ENCODE peak calls at places on chromosome 20, in six cellular contexts. Q is suprapubic skin, N is neuronal stem cell, T is body of pancreas, K is HCT116, Y is GM23338. Z is an unnamed sample. For H3K4me1 and H3K27me3, the result is how much of the 10 kb centered on the place peaks cover.

GRCh38 chr20:825710-826421 is 7.6 kb upstream of the FAM110A start:
- DNase-seq in Q (no peak), N (no peak), T (no peak), K (no peak), Y (no peak), Z (no peak)

GRCh38 chr20:8935878-8936277 is 133.0 kb upstream of the PLCB4 start:
- DNase-seq in Q (no peak), N (no peak), T (no peak), K (no peak), Y (no peak), Z (no peak)

GRCh38 chr20:59985864-59986263 is 27.6 kb downstream of the CDH26 start:
- DNase-seq in Q (no peak), N (no peak), T (no peak), K (no peak), Y (peak), Z (no peak)

GRCh38 chr20:555933-556332 is 12.3 kb upstream of the CSNK2A1 start:
- DNase-seq in Q (no peak), N (no peak), T (no peak), K (no peak), Y (no peak), Z (no peak)

GRCh38 chr20:16069416-16070010 is 503.7 kb downstream of the KIF16B start:
- DNase-seq in Q (no peak), N (no peak), T (no peak), K (no peak), Y (no peak), Z (no peak)

GRCh38 chr20:38680492-38681118 is 43.7 kb upstream of the SLC32A1 start:
- DNase-seq in Q (no peak), N (peak), T (no peak), K (no peak), Y (peak), Z (peak)

GRCh38 chr20:38217791-38218565 is 42.6 kb downstream of the KIAA1755 start:
- DNase-seq in Q (no peak), N (no peak), T (peak), K (peak), Y (peak), Z (peak)

GRCh38 chr20:46127396-46128010 is 9.4 kb downstream of the CD40 start:
- DNase-seq in Q (no peak), N (no peak), T (no peak), K (no peak), Y (no peak), Z (no peak)

GRCh38 chr20:8646716-8647115 is 422.2 kb upstream of the PLCB4 start:
- DNase-seq in Q (no peak), N (no peak), T (no peak), K (no peak), Y (no peak), Z (no peak)

GRCh38 chr20:8144282-8145245 is 12.5 kb downstream of the PLCB1 start:
- DNase-seq in Q (no peak), N (no peak), T (no peak), K (no peak), Y (peak), Z (no peak)

GRCh38 chr20:20364747-20365558 is 3.0 kb upstream of the INSM1 start:
- DNase-seq in Q (no peak), N (no peak), T (no peak), K (no peak), Y (peak), Z (no peak)

GRCh38 chr20:46894579-46894958 is at the start of gene EYA2:
- DNase-seq in Q (no peak), N (peak), T (no peak), K (no peak), Y (peak), Z (peak)

GRCh38 chr20:4016349-4017050 is 1.1 kb upstream of the RNF24 start:
- DNase-seq in Q (no peak), N (no peak), T (no peak), K (no peak), Y (no peak), Z (no peak)

DNA sequence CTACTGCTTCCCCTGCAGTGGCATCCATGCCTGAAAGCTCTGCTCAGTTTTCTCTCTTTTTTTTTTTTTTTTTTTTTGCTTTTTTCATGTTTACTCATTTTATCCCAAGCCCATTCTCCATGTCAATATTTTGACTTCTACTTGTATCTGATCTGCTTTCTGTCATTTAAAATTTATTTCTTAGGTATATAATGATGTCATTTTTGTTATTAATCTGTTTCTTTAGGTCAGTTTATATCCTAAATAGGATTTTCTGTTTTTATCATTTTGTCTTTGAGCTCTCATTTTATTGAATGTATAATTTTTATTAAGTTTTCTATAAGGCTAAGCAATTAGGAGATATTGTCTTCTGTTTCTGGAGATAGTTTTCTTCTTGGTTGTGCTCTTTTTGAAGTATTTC is 138.5 kb upstream of the PMEPA1 start:
- DNase-seq in Q (no peak), N (no peak), T (no peak), K (no peak), Y (no peak), Z (no peak)
- H3K27ac ChIP-seq in Q (no peak), N (no peak), T (no peak), K (no peak), Y (no peak), Z (no peak)

GRCh38 chr20:5192570-5193431 is 66.0 kb downstream of the CDS2 start:
- DNase-seq in Q (no peak), N (no peak), T (no peak), K (no peak), Y (no peak), Z (no peak)

GRCh38 chr20:5198651-5198924 is 71.8 kb downstream of the CDS2 start:
- DNase-seq in Q (no peak), N (no peak), T (no peak), K (no peak), Y (no peak), Z (no peak)

GRCh38 chr20:5197270-5197827 is 70.5 kb downstream of the CDS2 start:
- DNase-seq in Q (no peak), N (no peak), T (no peak), K (no peak), Y (no peak), Z (no peak)

GRCh38 chr20:5195655-5196054 is 68.8 kb downstream of the CDS2 start:
- DNase-seq in Q (no peak), N (no peak), T (no peak), K (no peak), Y (no peak), Z (no peak)

DNA sequence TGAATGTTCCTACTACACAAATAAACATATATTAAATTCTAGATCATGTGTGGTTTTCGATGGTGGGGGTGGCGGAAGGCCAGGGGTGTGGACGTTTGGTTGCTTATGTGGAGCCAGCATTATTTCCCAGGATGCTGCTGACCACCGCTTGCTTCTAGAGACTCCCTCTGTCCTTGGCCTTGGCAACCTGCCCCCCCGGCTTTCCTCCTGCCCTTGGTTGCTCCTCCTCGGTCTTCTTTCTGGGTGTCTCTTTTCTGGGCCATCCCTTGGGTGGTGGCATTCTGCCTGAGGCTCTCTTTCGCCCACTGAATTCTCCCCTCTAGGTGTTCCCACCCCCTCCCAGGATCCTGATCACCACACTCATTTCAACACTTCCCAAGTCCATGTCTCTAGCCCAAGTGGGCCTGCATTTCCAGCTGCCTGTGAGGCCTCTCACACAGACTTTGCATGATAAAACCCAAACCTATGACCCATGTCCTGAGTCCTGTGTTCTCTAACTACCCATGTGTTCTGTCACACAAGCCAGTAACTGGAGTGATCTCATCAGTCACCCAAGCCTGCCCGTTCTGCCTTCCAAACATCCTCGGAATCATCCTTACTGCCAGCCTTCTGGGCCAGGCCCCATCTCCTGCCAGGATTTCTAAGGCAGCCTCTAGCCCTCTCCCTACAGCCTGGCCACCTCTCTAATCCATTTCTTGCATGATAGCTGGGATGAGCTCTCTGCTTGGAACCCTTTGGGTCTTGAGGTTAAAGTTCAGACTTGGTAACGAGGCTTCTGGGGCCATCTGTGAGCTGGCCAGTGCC is 71.2 kb downstream of the CDS2 start:
- DNase-seq in Q (no peak), N (no peak), T (no peak), K (no peak), Y (no peak), Z (no peak)
- H3K4me1 ChIP-seq in Q (under half), N (under half), T (under half), K (under half), Y (under half), Z (under half)

GRCh38 chr20:23049201-23049932 is at the start of gene THBD:
- DNase-seq in Q (peak), N (peak), T (peak), K (no peak), Y (peak), Z (peak)
- H3K27me3 ChIP-seq in Q (under half), N (under half), T (under half), K (under half), Y (half or more), Z (under half)

GRCh38 chr20:43209831-43210230 is 20.1 kb upstream of the PTPRT start:
- DNase-seq in Q (no peak), N (no peak), T (no peak), K (no peak), Y (no peak), Z (no peak)
- H3K27ac ChIP-seq in Q (no peak), N (no peak), T (no peak), K (no peak), Y (no peak), Z (no peak)

GRCh38 chr20:50396623-50397022 is 113.6 kb upstream of the PTPN1 start:
- DNase-seq in Q (no peak), N (no peak), T (no peak), K (no peak), Y (no peak), Z (no peak)
- H3K4me1 ChIP-seq in Q (under half), N (under half), T (under half), K (under half), Y (under half), Z (under half)

GRCh38 chr20:51185277-51185676 is 162.4 kb upstream of the KCNG1 start:
- DNase-seq in Q (no peak), N (no peak), T (no peak), K (no peak), Y (no peak), Z (no peak)
- H3K27me3 ChIP-seq in Q (under half), N (under half), T (under half), K (under half), Y (under half), Z (under half)

GRCh38 chr20:42051935-42052334 is 433.8 kb upstream of the CHD6 start:
- DNase-seq in Q (no peak), N (no peak), T (no peak), K (no peak), Y (no peak), Z (no peak)

GRCh38 chr20:42041000-42041565 is 422.9 kb upstream of the CHD6 start:
- DNase-seq in Q (no peak), N (no peak), T (no peak), K (no peak), Y (no peak), Z (no peak)

GRCh38 chr20:42043921-42044320 is 425.7 kb upstream of the CHD6 start:
- DNase-seq in Q (no peak), N (no peak), T (no peak), K (no peak), Y (no peak), Z (no peak)

DNA sequence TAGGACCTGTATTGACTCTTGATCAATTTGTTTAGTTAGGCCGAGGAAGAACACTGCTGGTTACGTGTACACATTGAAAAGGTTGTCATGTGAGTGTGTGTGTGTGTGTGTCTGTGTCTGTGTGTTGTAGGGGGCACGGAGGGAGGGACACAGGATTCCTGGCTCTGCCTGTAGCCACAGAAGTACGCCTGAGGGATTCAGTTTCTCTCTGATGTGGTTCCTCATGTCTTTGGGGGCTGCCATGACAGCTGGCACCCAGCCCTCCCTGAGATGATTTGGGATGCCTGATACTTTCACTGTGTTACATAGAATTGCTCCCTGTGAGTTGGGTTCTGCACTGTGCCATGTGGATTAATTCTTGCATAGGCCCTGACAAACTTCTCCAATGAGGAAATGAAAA is 428.5 kb upstream of the CHD6 start:
- DNase-seq in Q (no peak), N (no peak), T (no peak), K (no peak), Y (no peak), Z (no peak)
- H3K27ac ChIP-seq in Q (no peak), N (no peak), T (no peak), K (no peak), Y (no peak), Z (no peak)

DNA sequence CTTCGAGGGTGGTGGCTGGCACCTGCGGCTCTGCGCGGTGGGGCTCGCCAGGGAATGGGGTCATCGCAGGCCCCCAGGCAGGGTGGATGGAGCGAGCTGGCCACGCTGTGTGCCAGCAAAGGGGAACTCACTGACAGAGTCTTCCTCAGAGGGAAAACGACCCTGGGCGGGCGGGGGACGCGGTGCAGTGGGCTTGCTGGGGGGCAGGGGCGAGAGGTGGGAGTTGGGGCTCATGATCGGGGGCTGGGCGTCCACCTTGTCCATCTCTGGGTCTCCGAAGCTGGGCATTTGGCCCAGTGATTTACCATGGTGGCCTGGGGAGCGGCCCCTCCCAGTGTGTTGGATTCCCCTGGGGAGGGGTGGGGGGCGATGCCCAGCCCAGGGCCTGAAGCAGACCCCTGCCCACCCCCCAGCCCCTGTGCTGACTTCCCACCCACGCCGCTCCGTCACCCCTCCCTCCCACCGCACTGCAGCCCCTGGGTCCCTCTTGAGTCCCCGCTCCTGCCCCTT is 23.1 kb downstream of the COL20A1 start:
- DNase-seq in Q (no peak), N (no peak), T (no peak), K (no peak), Y (no peak), Z (no peak)
- H3K4me1 ChIP-seq in Q (under half), N (under half), T (under half), K (under half), Y (under half), Z (under half)

Z was measured in heart right ventricle.